ENCODE peak calls at places on chromosomes 4 and X, in seven cellular contexts. One of them, this sample, is unnamed.

GRCh38 chr4:61580721-61581377 is 380.7 kb downstream of the ADGRL3 start:
- DNase-seq in left ventricle myocardium inferior: no peak
- DNase-seq in hypothalamus: no peak
- DNase-seq in activated T-cell treated with anti-CD3 and anti-CD28 coated beads, Interleukin-2, amount 50 U/mL, for 72 hours: no peak
- DNase-seq in astrocyte of the hippocampus: peak
- DNase-seq in A172: peak
- DNase-seq in SW 1271: no peak
- DNase-seq in this sample: no peak

GRCh38 chr4:122170775-122171174 is 18.6 kb downstream of the BLTP1 start:
- DNase-seq in left ventricle myocardium inferior: no peak
- DNase-seq in hypothalamus: no peak
- DNase-seq in activated T-cell treated with anti-CD3 and anti-CD28 coated beads, Interleukin-2, amount 50 U/mL, for 72 hours: no peak
- DNase-seq in astrocyte of the hippocampus: no peak
- DNase-seq in A172: no peak
- DNase-seq in SW 1271: no peak
- DNase-seq in this sample: no peak

GRCh38 chr4:156571146-156571545 is 400.5 kb downstream of the PDGFC start:
- DNase-seq in left ventricle myocardium inferior: peak
- DNase-seq in hypothalamus: no peak
- DNase-seq in activated T-cell treated with anti-CD3 and anti-CD28 coated beads, Interleukin-2, amount 50 U/mL, for 72 hours: no peak
- DNase-seq in astrocyte of the hippocampus: no peak
- DNase-seq in A172: no peak
- DNase-seq in SW 1271: no peak
- DNase-seq in this sample: no peak

GRCh38 chr4:169103966-169104412 is 93.9 kb upstream of the CBR4 start:
- DNase-seq in left ventricle myocardium inferior: no peak
- DNase-seq in hypothalamus: no peak
- DNase-seq in activated T-cell treated with anti-CD3 and anti-CD28 coated beads, Interleukin-2, amount 50 U/mL, for 72 hours: no peak
- DNase-seq in astrocyte of the hippocampus: peak
- DNase-seq in A172: peak
- DNase-seq in SW 1271: no peak
- DNase-seq in this sample: no peak

GRCh38 chrX:132086717-132087116 is 41.1 kb downstream of the FRMD7 start:
- DNase-seq in left ventricle myocardium inferior: no peak
- DNase-seq in hypothalamus: no peak
- DNase-seq in activated T-cell treated with anti-CD3 and anti-CD28 coated beads, Interleukin-2, amount 50 U/mL, for 72 hours: no peak
- DNase-seq in astrocyte of the hippocampus: no peak
- DNase-seq in A172: peak
- DNase-seq in SW 1271: peak
- DNase-seq in this sample: no peak

GRCh38 chr4:2337896-2338295 is 76.0 kb upstream of the MXD4 start:
- DNase-seq in left ventricle myocardium inferior: no peak
- DNase-seq in hypothalamus: no peak
- DNase-seq in activated T-cell treated with anti-CD3 and anti-CD28 coated beads, Interleukin-2, amount 50 U/mL, for 72 hours: no peak
- DNase-seq in astrocyte of the hippocampus: no peak
- DNase-seq in A172: no peak
- DNase-seq in SW 1271: no peak
- DNase-seq in this sample: no peak

GRCh38 chr4:94285666-94286065 is 57.0 kb downstream of the HPGDS start:
- DNase-seq in left ventricle myocardium inferior: no peak
- DNase-seq in hypothalamus: no peak
- DNase-seq in activated T-cell treated with anti-CD3 and anti-CD28 coated beads, Interleukin-2, amount 50 U/mL, for 72 hours: no peak
- DNase-seq in astrocyte of the hippocampus: no peak
- DNase-seq in A172: no peak
- DNase-seq in SW 1271: no peak
- DNase-seq in this sample: no peak

GRCh38 chr4:13322681-13323101 is 161.4 kb downstream of the RAB28 start:
- DNase-seq in left ventricle myocardium inferior: no peak
- DNase-seq in hypothalamus: no peak
- DNase-seq in activated T-cell treated with anti-CD3 and anti-CD28 coated beads, Interleukin-2, amount 50 U/mL, for 72 hours: no peak
- DNase-seq in astrocyte of the hippocampus: peak
- DNase-seq in A172: no peak
- DNase-seq in SW 1271: no peak
- DNase-seq in this sample: no peak